ENCODE peak calls at places on chromosomes 1 and 21, in nine cellular contexts. W, P, N, M, K, A, D, S and X are unnamed samples. For H3K4me1, the result is how much of the 10 kb centered on the place peaks cover.

GRCh38 chr21:46078984-46079356 is 18.9 kb upstream of the COL6A2 start:
- DNase-seq in W (peak), P (peak), N (no peak), M (no peak), K (no peak), A (no peak), D (no peak), S (no peak), X (no peak)

GRCh38 chr21:45333583-45334121 is 46.0 kb upstream of the POFUT2 start:
- DNase-seq in W (no peak), P (no peak), N (peak), M (no peak), K (peak), A (no peak), D (no peak), S (peak), X (no peak)

GRCh38 chr1:78712467-78712866 is 62.8 kb downstream of the IFI44 start:
- DNase-seq in W (no peak), P (no peak), N (no peak), M (no peak), K (no peak), A (no peak), D (no peak), S (no peak), X (no peak)

GRCh38 chr1:29719253-29719652 is 482.9 kb downstream of the PTPRU start:
- DNase-seq in W (no peak), P (no peak), N (no peak), M (no peak), K (no peak), A (no peak), D (no peak), S (no peak), X (no peak)

GRCh38 chr1:93842750-93843500 is 36.1 kb downstream of the DNTTIP2 start:
- DNase-seq in W (no peak), P (no peak), N (no peak), M (no peak), K (no peak), A (no peak), D (no peak), S (no peak), X (no peak)

GRCh38 chr1:62515055-62515454 is 78.2 kb downstream of the USP1 start:
- DNase-seq in W (no peak), P (no peak), N (no peak), M (no peak), K (no peak), A (no peak), D (no peak), S (no peak), X (peak)

GRCh38 chr1:16067933-16068332 is 5.5 kb downstream of the FAM131C start:
- DNase-seq in W (no peak), P (no peak), N (no peak), M (no peak), K (no peak), A (no peak), D (no peak), S (no peak), X (no peak)

GRCh38 chr1:63773815-63774616 is at the start of gene ROR1:
- DNase-seq in W (no peak), P (peak), N (peak), M (peak), K (peak), A (peak), D (peak), S (peak), X (peak)

GRCh38 chr1:180769889-180770288 is 138.1 kb downstream of the XPR1 start:
- DNase-seq in W (no peak), P (no peak), N (no peak), M (no peak), K (no peak), A (no peak), D (no peak), S (no peak), X (no peak)

GRCh38 chr1:34851431-34852105 is 8.0 kb downstream of the SMIM12 start:
- DNase-seq in W (no peak), P (no peak), N (no peak), M (no peak), K (peak), A (no peak), D (no peak), S (no peak), X (no peak)

GRCh38 chr1:211541715-211542477 is 37.1 kb downstream of the SLC30A1 start:
- DNase-seq in W (peak), P (no peak), N (no peak), M (no peak), K (no peak), A (no peak), D (peak), S (no peak), X (no peak)

GRCh38 chr21:46431448-46431847 is 27.2 kb upstream of the DIP2A start:
- DNase-seq in W (no peak), P (no peak), N (no peak), M (no peak), K (no peak), A (no peak), D (no peak), S (no peak), X (no peak)

GRCh38 chr1:175536369-175536768 is 207.0 kb downstream of the TNR start:
- DNase-seq in W (no peak), P (no peak), N (no peak), M (no peak), K (no peak), A (no peak), D (no peak), S (no peak), X (no peak)

GRCh38 chr1:101902199-101902598 is 94.5 kb downstream of the OLFM3 start:
- DNase-seq in W (no peak), P (no peak), N (no peak), M (no peak), K (no peak), A (no peak), D (no peak), S (no peak), X (no peak)

GRCh38 chr1:36696261-36696940 is 213.7 kb upstream of the CSF3R start:
- DNase-seq in W (no peak), P (no peak), N (no peak), M (no peak), K (no peak), A (no peak), D (no peak), S (no peak), X (no peak)

GRCh38 chr1:167645161-167645560 is 15.1 kb downstream of the RCSD1 start:
- DNase-seq in W (no peak), P (no peak), N (no peak), M (no peak), K (no peak), A (no peak), D (no peak), S (no peak), X (no peak)

GRCh38 chr1:218330043-218330623 is 15.0 kb upstream of the TGFB2 start:
- DNase-seq in W (no peak), P (no peak), N (no peak), M (peak), K (no peak), A (no peak), D (no peak), S (no peak), X (peak)

DNA sequence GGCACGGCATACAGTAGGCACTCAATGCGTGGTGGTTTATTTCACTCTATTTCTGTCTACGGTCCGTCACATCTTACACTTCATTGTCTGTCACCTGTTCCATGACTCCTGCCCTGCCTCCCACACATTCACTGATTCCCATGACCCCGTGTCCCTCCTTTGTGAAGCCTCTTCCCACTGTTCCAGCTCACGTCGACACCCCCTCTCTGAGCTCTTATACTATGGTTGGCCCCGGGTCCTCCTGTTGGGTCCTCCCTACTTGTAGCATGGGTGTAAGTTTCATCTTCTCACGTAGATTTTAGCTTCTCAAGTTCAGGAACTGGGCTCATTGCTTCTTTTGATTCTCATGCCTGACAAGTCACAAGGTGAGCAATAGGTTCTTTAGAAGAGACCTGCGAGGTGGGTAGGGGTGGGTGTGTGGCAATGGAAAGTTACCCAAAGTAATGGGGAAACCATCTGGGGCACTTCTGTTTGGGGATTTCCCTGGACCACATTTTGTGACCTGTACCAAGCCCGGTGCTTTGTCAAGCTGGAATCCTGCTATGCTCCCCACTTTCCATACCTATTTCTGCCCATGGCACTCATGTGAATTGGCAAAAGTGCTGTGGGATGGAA is 22.1 kb upstream of the IL10 start:
- DNase-seq in W (no peak), P (no peak), N (no peak), M (no peak), K (no peak), A (no peak), D (no peak), S (no peak), X (no peak)
- H3K4me1 ChIP-seq in W (under half), P (under half), N (under half), M (under half), K (under half), A (under half), D (under half), S (under half), X (under half)

GRCh38 chr21:14545906-14546480 is at the start of gene SAMSN1:
- DNase-seq in W (peak), P (peak), N (peak), M (no peak), K (no peak), A (no peak), D (peak), S (no peak), X (no peak)

GRCh38 chr21:14551741-14552140 is 5.6 kb upstream of the SAMSN1 start:
- DNase-seq in W (no peak), P (no peak), N (no peak), M (no peak), K (no peak), A (no peak), D (no peak), S (no peak), X (no peak)

GRCh38 chr21:14550200-14550599 is 4.1 kb upstream of the SAMSN1 start:
- DNase-seq in W (peak), P (no peak), N (no peak), M (no peak), K (no peak), A (no peak), D (no peak), S (no peak), X (no peak)

GRCh38 chr21:14548751-14549150 is 2.6 kb upstream of the SAMSN1 start:
- DNase-seq in W (no peak), P (no peak), N (no peak), M (no peak), K (no peak), A (no peak), D (no peak), S (no peak), X (no peak)

DNA sequence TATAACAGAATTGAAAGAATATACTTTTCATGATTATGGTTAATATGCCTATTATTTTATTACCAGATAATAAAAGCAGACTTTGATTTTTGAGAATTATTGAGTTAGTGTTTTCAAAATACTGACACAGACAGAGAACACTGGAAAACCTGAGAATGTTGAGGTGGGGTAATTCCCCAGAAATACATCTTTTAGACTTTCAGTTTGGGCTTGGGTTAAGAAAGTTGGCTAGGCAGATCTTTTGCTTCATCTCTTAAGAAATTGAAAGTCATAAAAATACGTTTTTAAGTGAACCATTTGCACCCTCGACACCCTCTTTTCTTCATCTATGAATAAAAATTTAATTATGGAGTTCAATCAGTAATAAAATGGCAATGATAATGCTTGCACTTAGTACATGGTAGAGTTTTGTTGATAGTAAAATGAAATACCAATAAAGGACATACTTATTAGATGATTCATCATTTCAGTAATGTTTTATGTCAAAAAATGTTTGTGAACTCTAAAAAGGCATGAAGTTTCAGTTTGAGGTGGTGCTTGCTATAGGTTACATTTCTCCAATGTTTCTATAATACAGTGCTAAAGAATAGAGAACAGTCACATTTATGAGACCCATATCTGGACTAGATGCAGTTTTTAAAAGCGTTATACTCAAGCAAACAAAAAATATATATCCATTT is 1.9 kb upstream of the SAMSN1 start:
- DNase-seq in W (no peak), P (no peak), N (no peak), M (no peak), K (no peak), A (no peak), D (no peak), S (no peak), X (no peak)
- H3K4me3 ChIP-seq in W (no peak), P (no peak), N (no peak), M (no peak), K (no peak), A (no peak), D (no peak), S (no peak), X (no peak)

GRCh38 chr1:116380499-116381316 is 7.7 kb downstream of the ATP1A1 start:
- DNase-seq in W (no peak), P (no peak), N (no peak), M (no peak), K (no peak), A (no peak), D (no peak), S (no peak), X (no peak)
- H3K4me1 ChIP-seq in W (under half), P (half or more), N (under half), M (half or more), K (half or more), A (half or more), D (under half), S (under half), X (half or more)

GRCh38 chr1:229153955-229154548 is 116.9 kb upstream of the RAB4A start:
- DNase-seq in W (no peak), P (no peak), N (no peak), M (no peak), K (no peak), A (no peak), D (no peak), S (no peak), X (no peak)
- H3K4me3 ChIP-seq in W (no peak), P (no peak), N (no peak), M (no peak), K (no peak), A (no peak), D (no peak), S (no peak), X (no peak)

GRCh38 chr1:21311016-21311415 is 20.8 kb upstream of the ECE1 start:
- DNase-seq in W (no peak), P (no peak), N (no peak), M (no peak), K (no peak), A (no peak), D (no peak), S (no peak), X (no peak)

GRCh38 chr1:21313146-21313885 is 23.1 kb upstream of the ECE1 start:
- DNase-seq in W (no peak), P (no peak), N (peak), M (peak), K (no peak), A (no peak), D (no peak), S (no peak), X (no peak)

GRCh38 chr1:21313886-21314796 is 23.9 kb upstream of the ECE1 start:
- DNase-seq in W (no peak), P (peak), N (no peak), M (no peak), K (peak), A (no peak), D (no peak), S (no peak), X (no peak)

GRCh38 chr1:21314797-21315396 is 24.6 kb upstream of the ECE1 start:
- DNase-seq in W (no peak), P (no peak), N (no peak), M (no peak), K (no peak), A (no peak), D (no peak), S (no peak), X (no peak)

DNA sequence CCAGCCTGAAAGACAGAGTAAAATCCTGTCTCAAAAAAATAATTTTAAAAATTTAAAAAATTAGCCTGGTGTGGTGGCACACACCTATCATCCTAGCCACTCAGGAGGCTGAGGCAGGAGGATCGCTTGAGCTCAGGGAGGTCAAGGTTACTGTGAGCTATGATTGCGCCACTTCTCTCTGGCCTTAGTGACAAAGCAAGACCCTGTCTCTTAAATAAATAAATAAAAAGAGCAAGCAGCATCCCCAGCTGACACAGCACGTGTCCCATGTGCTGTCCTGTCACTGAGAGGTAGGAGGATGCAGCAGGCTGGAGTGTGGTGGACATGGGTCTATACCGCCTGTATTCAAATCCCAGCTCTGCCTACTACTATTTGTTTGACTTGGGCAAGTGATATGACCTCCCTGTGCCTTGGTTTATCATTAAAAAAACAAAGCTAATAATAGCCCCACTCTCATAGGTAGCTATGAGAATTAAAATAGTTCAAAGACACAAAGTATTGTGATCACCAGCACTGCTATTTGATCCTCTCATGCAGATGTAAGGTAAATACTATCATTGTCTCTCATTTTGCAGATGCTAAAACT is 22.2 kb upstream of the ECE1 start:
- DNase-seq in W (no peak), P (no peak), N (no peak), M (no peak), K (no peak), A (no peak), D (no peak), S (no peak), X (no peak)
- H3K4me1 ChIP-seq in W (under half), P (under half), N (under half), M (under half), K (half or more), A (under half), D (under half), S (under half), X (under half)

GRCh38 chr1:200372885-200373181 is 37.0 kb downstream of the ZNF281 start:
- DNase-seq in W (no peak), P (no peak), N (no peak), M (no peak), K (no peak), A (no peak), D (no peak), S (no peak), X (no peak)
- H3K4me3 ChIP-seq in W (no peak), P (no peak), N (no peak), M (no peak), K (no peak), A (no peak), D (no peak), S (no peak), X (peak)

GRCh38 chr1:17662786-17663185 is 92.3 kb upstream of the ACTL8 start:
- DNase-seq in W (no peak), P (no peak), N (no peak), M (no peak), K (no peak), A (no peak), D (no peak), S (no peak), X (no peak)
- H3K4me1 ChIP-seq in W (under half), P (under half), N (under half), M (under half), K (under half), A (under half), D (under half), S (under half), X (under half)

DNA sequence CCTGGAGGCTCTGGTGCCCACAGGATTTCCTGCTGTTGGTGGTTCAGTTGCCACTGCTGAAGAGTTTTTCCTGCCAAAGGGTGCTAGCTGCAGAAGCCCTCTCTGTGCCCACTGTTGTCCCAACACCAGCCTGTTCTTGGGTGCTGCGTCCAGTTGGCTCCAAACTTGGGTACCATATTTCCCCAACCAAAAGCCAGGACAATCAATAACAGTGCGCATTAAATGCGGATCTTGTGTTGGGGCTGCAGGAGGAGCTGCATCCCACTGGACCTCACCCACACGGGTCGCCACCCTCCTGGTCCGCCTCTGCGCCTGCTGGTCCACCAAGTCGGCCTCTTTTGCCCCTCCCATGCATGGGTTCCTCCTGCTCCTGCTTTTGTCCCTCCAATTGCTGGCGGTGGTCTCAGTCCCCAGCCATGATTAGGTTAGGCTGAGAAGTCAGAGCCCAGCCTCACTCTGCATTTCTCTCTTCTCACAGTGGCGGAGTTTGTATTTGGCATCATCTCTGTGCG is 9.8 kb downstream of the ABCG1 start:
- DNase-seq in W (no peak), P (no peak), N (no peak), M (no peak), K (no peak), A (no peak), D (no peak), S (no peak), X (no peak)
- H3K4me3 ChIP-seq in W (peak), P (no peak), N (no peak), M (no peak), K (peak), A (no peak), D (no peak), S (no peak), X (peak)